ENCODE peak calls at places on chromosomes 12 and 14, in five cellular contexts. D is AG09319, I is cardiac muscle cell, G is A549, C is H9. E is an unnamed sample.
A peak's percentile ranks its signal among the peaks of the same experiment; 100 is the strongest.

GRCh38 chr12:104263580-104264358 is 39.8 kb upstream of the EID3 start:
- DNase-seq in D (peak; percentile 54), I (peak; percentile 51), G (no peak), C (no peak), E (peak; percentile 75)

GRCh38 chr12:54371328-54372112 is 7.2 kb upstream of the GPR84 start:
- DNase-seq in D (no peak), I (peak; percentile 67), G (no peak), C (no peak), E (peak; percentile 67)

GRCh38 chr12:27285395-27285794 is 41.3 kb downstream of the STK38L start:
- DNase-seq in D (no peak), I (peak; percentile 38), G (no peak), C (no peak), E (no peak)

GRCh38 chr12:65567820-65568219 is 256.5 kb upstream of the HMGA2 start:
- DNase-seq in D (no peak), I (peak; percentile 24), G (no peak), C (no peak), E (no peak)

GRCh38 chr14:23034498-23035302 is at the start of gene PSMB5:
- DNase-seq in D (peak; percentile 82), I (peak; percentile 96), G (peak; percentile 98), C (peak; percentile 95), E (peak; percentile 96)

GRCh38 chr14:65258391-65258790 is 154.1 kb upstream of the FUT8 start:
- DNase-seq in D (no peak), I (peak; percentile 88), G (peak; percentile 25), C (no peak), E (peak; percentile 84)

GRCh38 chr12:47814539-47815170 is 5.0 kb downstream of the HDAC7 start:
- DNase-seq in D (no peak), I (no peak), G (no peak), C (no peak), E (no peak)

GRCh38 chr12:127125607-127126259 is 1141.2 kb upstream of the TMEM132C start:
- DNase-seq in D (peak; percentile 25), I (peak; percentile 20), G (peak; percentile 94), C (no peak), E (peak; percentile 70)

GRCh38 chr14:95505030-95505589 is 11.3 kb downstream of the SYNE3 start:
- DNase-seq in D (no peak), I (no peak), G (no peak), C (no peak), E (no peak)

GRCh38 chr14:94538070-94538740 is 23.0 kb upstream of the SERPINA4 start:
- DNase-seq in D (no peak), I (no peak), G (no peak), C (no peak), E (no peak)

GRCh38 chr12:24494401-24494800 is 454.5 kb downstream of the BCAT1 start:
- DNase-seq in D (no peak), I (peak; percentile 38), G (no peak), C (no peak), E (no peak)

GRCh38 chr14:92607702-92608429 is 94.3 kb downstream of the RIN3 start:
- DNase-seq in D (peak; percentile 88), I (peak; percentile 88), G (no peak), C (no peak), E (peak; percentile 76)

GRCh38 chr12:69196302-69197288 is 42.8 kb upstream of the CPSF6 start:
- DNase-seq in D (no peak), I (no peak), G (no peak), C (no peak), E (peak; percentile 24)

GRCh38 chr12:87107270-87107669 is 851.1 kb upstream of the MGAT4C start:
- DNase-seq in D (no peak), I (no peak), G (no peak), C (no peak), E (no peak)

GRCh38 chr14:32378284-32378683 is 49.2 kb downstream of the AKAP6 start:
- DNase-seq in D (no peak), I (no peak), G (no peak), C (no peak), E (no peak)

GRCh38 chr12:96371138-96371786 is 29.0 kb downstream of the CDK17 start:
- DNase-seq in D (no peak), I (no peak), G (no peak), C (peak; percentile 61), E (no peak)

GRCh38 chr12:105462841-105463240 is 132.3 kb downstream of the C12orf75 start:
- DNase-seq in D (no peak), I (no peak), G (no peak), C (no peak), E (peak; percentile 26)

GRCh38 chr12:15208871-15209656 is 12.2 kb downstream of the RERG start:
- DNase-seq in D (no peak), I (peak; percentile 79), G (no peak), C (no peak), E (no peak)

GRCh38 chr12:9406564-9407424 is 198.6 kb upstream of the PZP start:
- DNase-seq in D (no peak), I (no peak), G (no peak), C (no peak), E (no peak)

GRCh38 chr12:120265483-120266179 is at the start of gene PXN:
- DNase-seq in D (peak; percentile 64), I (peak; percentile 89), G (peak; percentile 76), C (peak; percentile 89), E (peak; percentile 92)

GRCh38 chr12:111706145-111706544 is 20.3 kb downstream of the ACAD10 start:
- DNase-seq in D (no peak), I (no peak), G (no peak), C (no peak), E (no peak)

GRCh38 chr12:2003676-2004112 is 563 bp downstream of the DCP1B start:
- DNase-seq in D (no peak), I (no peak), G (peak; percentile 8), C (no peak), E (no peak)

GRCh38 chr14:51131516-51131915 is 36.6 kb upstream of the TRIM9 start:
- DNase-seq in D (no peak), I (no peak), G (no peak), C (no peak), E (no peak)

GRCh38 chr14:85528080-85528881 is 1.7 kb upstream of the FLRT2 start:
- DNase-seq in D (peak; percentile 75), I (peak; percentile 95), G (peak; percentile 56), C (peak; percentile 50), E (peak; percentile 93)

GRCh38 chr14:67491741-67492504 is 3.4 kb upstream of the TMEM229B start:
- DNase-seq in D (no peak), I (no peak), G (no peak), C (no peak), E (peak; percentile 27)

GRCh38 chr12:71792599-71792998 is 37.9 kb downstream of the RAB21 start:
- DNase-seq in D (no peak), I (no peak), G (no peak), C (no peak), E (no peak)

GRCh38 chr12:94615284-94616216 is 34.8 kb downstream of the TMCC3 start:
- DNase-seq in D (no peak), I (peak; percentile 55), G (peak; percentile 53), C (no peak), E (peak; percentile 83)

GRCh38 chr12:95413576-95413975 is 60.4 kb upstream of the METAP2 start:
- DNase-seq in D (no peak), I (no peak), G (no peak), C (no peak), E (peak; percentile 27)

GRCh38 chr12:50564240-50564947 is 59.6 kb downstream of the DIP2B start:
- DNase-seq in D (no peak), I (peak; percentile 67), G (no peak), C (no peak), E (peak; percentile 55)

GRCh38 chr12:103879878-103880277 is 38.8 kb upstream of the NT5DC3 start:
- DNase-seq in D (no peak), I (no peak), G (no peak), C (no peak), E (no peak)

GRCh38 chr12:131535779-131536178 is 175.1 kb upstream of the SFSWAP start:
- DNase-seq in D (no peak), I (no peak), G (no peak), C (no peak), E (no peak)

GRCh38 chr12:102973583-102973982 is 16.1 kb downstream of the ASCL1 start:
- DNase-seq in D (no peak), I (no peak), G (no peak), C (no peak), E (no peak)

DNA sequence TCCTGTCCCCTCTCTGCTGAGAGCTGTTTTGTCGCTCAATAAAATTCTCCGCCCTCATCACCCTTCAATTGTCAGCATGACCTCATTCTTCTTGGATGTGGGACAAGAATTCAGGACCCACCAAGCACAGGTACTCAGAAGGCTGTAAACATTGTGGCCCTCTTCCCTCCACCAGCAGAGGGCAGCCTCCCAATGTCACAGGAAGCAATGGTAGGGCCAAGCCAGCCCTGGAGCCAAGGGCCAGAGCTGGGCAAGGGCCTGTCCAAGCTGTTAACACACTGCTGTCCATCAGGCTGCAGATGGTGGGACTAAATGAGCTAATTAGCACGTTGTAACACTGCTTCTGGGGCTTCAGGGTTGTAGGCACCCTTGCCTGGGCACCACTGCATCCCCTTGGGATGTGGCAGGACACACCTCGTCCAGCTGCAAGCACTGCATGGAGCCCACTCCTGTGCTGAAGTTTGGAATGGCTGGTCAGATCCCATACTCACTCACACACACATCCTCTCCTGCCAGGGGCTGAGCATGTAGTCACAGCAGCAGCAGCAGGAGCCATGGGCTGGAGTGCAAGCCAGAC is 62.7 kb upstream of the HECTD1 start:
- DNase-seq in D (no peak), I (peak; percentile 4), G (no peak), C (peak; percentile 86), E (no peak)
- TF ChIP-seq CTCF in D (peak; percentile 24), I (no peak), G (peak; percentile 14), C (peak; percentile 42), E (peak; percentile 27)

GRCh38 chr12:3303410-3304136 is 187.4 kb upstream of the PRMT8 start:
- DNase-seq in D (no peak), I (no peak), G (no peak), C (peak; percentile 86), E (no peak)

GRCh38 chr12:3298603-3299002 is 192.4 kb upstream of the PRMT8 start:
- DNase-seq in D (no peak), I (no peak), G (no peak), C (no peak), E (no peak)

GRCh38 chr12:3302406-3303041 is 188.5 kb upstream of the PRMT8 start:
- DNase-seq in D (no peak), I (no peak), G (no peak), C (no peak), E (peak; percentile 45)

GRCh38 chr12:3300833-3301401 is 190.1 kb upstream of the PRMT8 start:
- DNase-seq in D (no peak), I (no peak), G (no peak), C (no peak), E (no peak)

GRCh38 chr12:3299929-3300832 is 190.8 kb upstream of the PRMT8 start:
- DNase-seq in D (peak; percentile 84), I (peak; percentile 86), G (peak; percentile 74), C (peak; percentile 97), E (peak; percentile 97)
- TF ChIP-seq CTCF in D (peak; percentile 100), I (peak; percentile 96), G (peak; percentile 74), C (peak; percentile 94), E (peak; percentile 97)

GRCh38 chr12:34033628-34034296 is 11.5 kb downstream of the ALG10 start:
- DNase-seq in D (no peak), I (peak; percentile 46), G (no peak), C (no peak), E (peak; percentile 55)
- TF ChIP-seq CTCF in D (peak; percentile 53), I (peak; percentile 55), G (peak; percentile 56), C (peak; percentile 73), E (peak; percentile 46)

GRCh38 chr12:130212384-130212783 is 50.1 kb downstream of the FZD10 start:
- DNase-seq in D (no peak), I (no peak), G (no peak), C (no peak), E (no peak)
- TF ChIP-seq CTCF in D (no peak), I (no peak), G (no peak), C (no peak), E (no peak)